ENCODE peak calls at places on chromosomes 1 and 21, in seven cellular contexts. One of them, this sample, is unnamed. For H3K4me1, the result is how much of the 10 kb centered on the place peaks cover.

GRCh38 chr1:217105432-217105831 is 382.2 kb upstream of the ESRRG start:
- DNase-seq in fibroblast of lung: no peak
- DNase-seq in effector memory CD4-positive, alpha-beta T cell: no peak
- DNase-seq in adrenal gland: no peak
- DNase-seq in pancreas: no peak
- DNase-seq in mesenchymal stem cell: no peak
- DNase-seq in CD8-positive, alpha-beta memory T cell: no peak
- DNase-seq in this sample: no peak

GRCh38 chr1:192904438-192904895 is 95.6 kb downstream of the RGS2 start:
- DNase-seq in mesenchymal stem cell: peak
- DNase-seq in pancreas: no peak
- DNase-seq in effector memory CD4-positive, alpha-beta T cell: no peak
- DNase-seq in adrenal gland: peak
- DNase-seq in fibroblast of lung: peak
- DNase-seq in CD8-positive, alpha-beta memory T cell: no peak
- DNase-seq in this sample: no peak

GRCh38 chr1:4794020-4794780 is 139.8 kb downstream of the AJAP1 start:
- DNase-seq in fibroblast of lung: no peak
- DNase-seq in adrenal gland: no peak
- DNase-seq in pancreas: no peak
- DNase-seq in mesenchymal stem cell: no peak
- DNase-seq in CD8-positive, alpha-beta memory T cell: no peak
- DNase-seq in effector memory CD4-positive, alpha-beta T cell: no peak
- DNase-seq in this sample: no peak

GRCh38 chr1:201876148-201876547 is 12.6 kb upstream of the SHISA4 start:
- DNase-seq in mesenchymal stem cell: peak
- DNase-seq in pancreas: no peak
- DNase-seq in fibroblast of lung: no peak
- DNase-seq in effector memory CD4-positive, alpha-beta T cell: no peak
- DNase-seq in adrenal gland: no peak
- DNase-seq in CD8-positive, alpha-beta memory T cell: no peak
- DNase-seq in this sample: no peak

GRCh38 chr1:156993426-156994147 is 52.0 kb downstream of the ARHGEF11 start:
- DNase-seq in fibroblast of lung: no peak
- DNase-seq in mesenchymal stem cell: no peak
- DNase-seq in effector memory CD4-positive, alpha-beta T cell: no peak
- DNase-seq in adrenal gland: no peak
- DNase-seq in CD8-positive, alpha-beta memory T cell: no peak
- DNase-seq in pancreas: no peak
- DNase-seq in this sample: no peak

GRCh38 chr1:231354330-231355020 is 16.4 kb downstream of the SPRTN start:
- DNase-seq in CD8-positive, alpha-beta memory T cell: no peak
- DNase-seq in pancreas: no peak
- DNase-seq in mesenchymal stem cell: peak
- DNase-seq in fibroblast of lung: peak
- DNase-seq in adrenal gland: no peak
- DNase-seq in effector memory CD4-positive, alpha-beta T cell: no peak
- DNase-seq in this sample: no peak

GRCh38 chr1:119829636-119830035 is 18.4 kb upstream of the REG4 start:
- DNase-seq in CD8-positive, alpha-beta memory T cell: no peak
- DNase-seq in adrenal gland: no peak
- DNase-seq in fibroblast of lung: no peak
- DNase-seq in effector memory CD4-positive, alpha-beta T cell: no peak
- DNase-seq in mesenchymal stem cell: no peak
- DNase-seq in pancreas: no peak
- DNase-seq in this sample: no peak

GRCh38 chr1:224747578-224747977 is 131.5 kb downstream of the CNIH3 start:
- DNase-seq in mesenchymal stem cell: no peak
- DNase-seq in fibroblast of lung: peak
- DNase-seq in adrenal gland: no peak
- DNase-seq in effector memory CD4-positive, alpha-beta T cell: no peak
- DNase-seq in pancreas: no peak
- DNase-seq in CD8-positive, alpha-beta memory T cell: no peak
- DNase-seq in this sample: no peak

GRCh38 chr1:170670751-170671628 is 7.1 kb downstream of the PRRX1 start:
- DNase-seq in adrenal gland: peak
- DNase-seq in CD8-positive, alpha-beta memory T cell: no peak
- DNase-seq in mesenchymal stem cell: no peak
- DNase-seq in fibroblast of lung: no peak
- DNase-seq in pancreas: peak
- DNase-seq in effector memory CD4-positive, alpha-beta T cell: no peak
- DNase-seq in this sample: peak

GRCh38 chr21:23578027-23578426 is 2029.3 kb downstream of the MRPL39 start:
- DNase-seq in mesenchymal stem cell: no peak
- DNase-seq in effector memory CD4-positive, alpha-beta T cell: no peak
- DNase-seq in CD8-positive, alpha-beta memory T cell: no peak
- DNase-seq in fibroblast of lung: no peak
- DNase-seq in pancreas: no peak
- DNase-seq in adrenal gland: no peak
- DNase-seq in this sample: no peak

GRCh38 chr1:208179850-208180416 is 64.3 kb downstream of the PLXNA2 start:
- DNase-seq in fibroblast of lung: no peak
- DNase-seq in CD8-positive, alpha-beta memory T cell: no peak
- DNase-seq in pancreas: no peak
- DNase-seq in adrenal gland: no peak
- DNase-seq in mesenchymal stem cell: no peak
- DNase-seq in effector memory CD4-positive, alpha-beta T cell: no peak
- DNase-seq in this sample: no peak

GRCh38 chr1:84936116-84936810 is 43.3 kb upstream of the LPAR3 start:
- DNase-seq in pancreas: no peak
- DNase-seq in mesenchymal stem cell: peak
- DNase-seq in CD8-positive, alpha-beta memory T cell: peak
- DNase-seq in fibroblast of lung: peak
- DNase-seq in effector memory CD4-positive, alpha-beta T cell: no peak
- DNase-seq in adrenal gland: peak
- DNase-seq in this sample: no peak

GRCh38 chr1:53552981-53553733 is 94.0 kb downstream of the DMRTB1 start:
- DNase-seq in effector memory CD4-positive, alpha-beta T cell: no peak
- DNase-seq in CD8-positive, alpha-beta memory T cell: peak
- DNase-seq in fibroblast of lung: peak
- DNase-seq in adrenal gland: no peak
- DNase-seq in pancreas: peak
- DNase-seq in mesenchymal stem cell: no peak
- DNase-seq in this sample: peak

GRCh38 chr1:175742790-175743459 is 470 bp downstream of the TNR start:
- DNase-seq in pancreas: no peak
- DNase-seq in CD8-positive, alpha-beta memory T cell: no peak
- DNase-seq in fibroblast of lung: peak
- DNase-seq in effector memory CD4-positive, alpha-beta T cell: no peak
- DNase-seq in mesenchymal stem cell: peak
- DNase-seq in adrenal gland: no peak
- DNase-seq in this sample: no peak

GRCh38 chr1:147897030-147897756 is 5.4 kb upstream of the GJA8 start:
- DNase-seq in mesenchymal stem cell: no peak
- DNase-seq in pancreas: no peak
- DNase-seq in effector memory CD4-positive, alpha-beta T cell: no peak
- DNase-seq in fibroblast of lung: no peak
- DNase-seq in CD8-positive, alpha-beta memory T cell: no peak
- DNase-seq in adrenal gland: peak
- DNase-seq in this sample: no peak

GRCh38 chr1:221431068-221431651 is 310.7 kb downstream of the DUSP10 start:
- DNase-seq in mesenchymal stem cell: peak
- DNase-seq in effector memory CD4-positive, alpha-beta T cell: no peak
- DNase-seq in CD8-positive, alpha-beta memory T cell: no peak
- DNase-seq in adrenal gland: no peak
- DNase-seq in pancreas: no peak
- DNase-seq in fibroblast of lung: peak
- DNase-seq in this sample: no peak

GRCh38 chr1:7783178-7783711 is 846 bp upstream of the PER3 start:
- DNase-seq in pancreas: peak
- DNase-seq in mesenchymal stem cell: peak
- DNase-seq in effector memory CD4-positive, alpha-beta T cell: no peak
- DNase-seq in CD8-positive, alpha-beta memory T cell: no peak
- DNase-seq in fibroblast of lung: peak
- DNase-seq in adrenal gland: peak
- DNase-seq in this sample: peak

GRCh38 chr1:162632743-162633326 is 571 bp downstream of the DDR2 start:
- DNase-seq in adrenal gland: peak
- DNase-seq in CD8-positive, alpha-beta memory T cell: no peak
- DNase-seq in effector memory CD4-positive, alpha-beta T cell: no peak
- DNase-seq in mesenchymal stem cell: peak
- DNase-seq in fibroblast of lung: peak
- DNase-seq in pancreas: no peak
- DNase-seq in this sample: no peak

GRCh38 chr1:65514083-65514482 is 93.6 kb downstream of the LEPR start:
- DNase-seq in fibroblast of lung: no peak
- DNase-seq in mesenchymal stem cell: no peak
- DNase-seq in effector memory CD4-positive, alpha-beta T cell: no peak
- DNase-seq in adrenal gland: no peak
- DNase-seq in CD8-positive, alpha-beta memory T cell: no peak
- DNase-seq in pancreas: no peak
- DNase-seq in this sample: no peak

GRCh38 chr1:61337981-61338848 is 255.9 kb downstream of the NFIA start:
- DNase-seq in mesenchymal stem cell: peak
- DNase-seq in pancreas: peak
- DNase-seq in effector memory CD4-positive, alpha-beta T cell: no peak
- DNase-seq in CD8-positive, alpha-beta memory T cell: no peak
- DNase-seq in adrenal gland: peak
- DNase-seq in fibroblast of lung: peak
- DNase-seq in this sample: peak

GRCh38 chr1:38719880-38720279 is 139.7 kb downstream of the RRAGC start:
- DNase-seq in pancreas: no peak
- DNase-seq in CD8-positive, alpha-beta memory T cell: no peak
- DNase-seq in adrenal gland: no peak
- DNase-seq in effector memory CD4-positive, alpha-beta T cell: no peak
- DNase-seq in fibroblast of lung: no peak
- DNase-seq in mesenchymal stem cell: no peak
- DNase-seq in this sample: no peak

GRCh38 chr21:45542667-45543370 is 579 bp upstream of the SLC19A1 start:
- DNase-seq in mesenchymal stem cell: no peak
- DNase-seq in fibroblast of lung: no peak
- DNase-seq in pancreas: peak
- DNase-seq in adrenal gland: peak
- DNase-seq in CD8-positive, alpha-beta memory T cell: no peak
- DNase-seq in effector memory CD4-positive, alpha-beta T cell: no peak
- DNase-seq in this sample: peak
- H3K4me3 ChIP-seq in mesenchymal stem cell: peak
- H3K4me3 ChIP-seq in fibroblast of lung: no peak
- H3K4me3 ChIP-seq in pancreas: peak
- H3K4me3 ChIP-seq in adrenal gland: peak
- H3K4me3 ChIP-seq in CD8-positive, alpha-beta memory T cell: no peak
- H3K4me3 ChIP-seq in effector memory CD4-positive, alpha-beta T cell: peak
- H3K4me3 ChIP-seq in this sample: peak

DNA sequence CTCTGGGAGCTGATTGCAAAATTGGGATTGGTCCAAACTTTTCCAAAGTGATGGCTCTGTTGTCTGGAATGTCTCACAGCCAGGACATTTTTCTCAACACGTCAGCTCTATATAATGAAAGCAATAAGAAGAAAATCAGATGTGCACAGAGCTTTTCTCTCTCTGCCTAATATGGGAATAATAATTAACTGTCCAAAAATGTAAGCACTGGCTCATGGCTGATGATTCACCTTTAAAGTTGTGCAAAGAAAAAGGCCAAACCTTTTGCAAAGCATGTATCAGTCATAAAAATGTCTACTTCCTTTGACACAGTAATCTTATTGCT is 30.4 kb downstream of the ZNF281 start:
- DNase-seq in adrenal gland: no peak
- DNase-seq in fibroblast of lung: peak
- DNase-seq in pancreas: no peak
- DNase-seq in CD8-positive, alpha-beta memory T cell: no peak
- DNase-seq in mesenchymal stem cell: peak
- DNase-seq in effector memory CD4-positive, alpha-beta T cell: no peak
- DNase-seq in this sample: no peak
- H3K4me1 ChIP-seq in adrenal gland: under half
- H3K4me1 ChIP-seq in fibroblast of lung: under half
- H3K4me1 ChIP-seq in pancreas: under half
- H3K4me1 ChIP-seq in CD8-positive, alpha-beta memory T cell: under half
- H3K4me1 ChIP-seq in mesenchymal stem cell: under half
- H3K4me1 ChIP-seq in effector memory CD4-positive, alpha-beta T cell: under half
- H3K4me1 ChIP-seq in this sample: under half

GRCh38 chr1:108816049-108816882 is 40.6 kb downstream of the AKNAD1 start:
- DNase-seq in fibroblast of lung: peak
- DNase-seq in adrenal gland: peak
- DNase-seq in pancreas: peak
- DNase-seq in CD8-positive, alpha-beta memory T cell: no peak
- DNase-seq in mesenchymal stem cell: peak
- DNase-seq in effector memory CD4-positive, alpha-beta T cell: no peak
- DNase-seq in this sample: peak
- H3K27ac ChIP-seq in fibroblast of lung: peak
- H3K27ac ChIP-seq in adrenal gland: peak
- H3K27ac ChIP-seq in pancreas: peak
- H3K27ac ChIP-seq in CD8-positive, alpha-beta memory T cell: no peak
- H3K27ac ChIP-seq in mesenchymal stem cell: peak
- H3K27ac ChIP-seq in effector memory CD4-positive, alpha-beta T cell: no peak
- H3K27ac ChIP-seq in this sample: peak

DNA sequence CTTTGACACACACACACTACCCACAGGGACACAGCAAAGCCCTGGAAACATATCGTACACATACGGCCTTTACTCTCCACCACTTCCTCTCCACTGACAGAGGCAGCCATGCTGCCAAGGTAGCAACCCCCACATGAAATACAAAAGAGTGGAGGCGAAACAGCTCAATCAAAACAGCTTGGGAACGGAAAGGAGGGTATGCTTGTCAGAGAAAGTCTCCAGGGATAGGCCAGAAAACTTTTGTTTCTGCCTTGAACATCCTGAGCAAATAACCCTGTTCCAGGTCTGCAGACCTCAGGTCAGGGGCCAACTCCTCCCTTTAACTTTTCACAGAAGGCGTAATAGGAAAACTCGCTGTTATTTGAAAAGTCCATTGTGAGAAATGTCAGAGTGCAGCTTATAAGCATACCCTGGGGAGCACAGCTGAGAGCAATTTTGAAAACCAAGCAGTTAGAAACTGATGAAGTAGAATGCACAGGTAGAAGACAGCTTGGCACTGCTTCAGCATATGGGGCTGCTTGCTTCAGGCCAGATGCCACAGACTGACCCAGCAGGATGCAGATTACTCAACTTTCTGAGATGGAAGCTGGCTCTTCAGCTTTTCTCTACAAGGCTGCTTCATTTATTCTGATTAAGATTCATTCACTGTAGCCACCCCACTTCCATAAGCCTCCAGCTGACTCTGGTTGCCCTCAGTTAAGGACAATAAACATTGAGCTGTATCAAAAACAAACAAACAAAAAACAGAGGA is 18.0 kb downstream of the KIAA0319L start:
- DNase-seq in pancreas: no peak
- DNase-seq in adrenal gland: no peak
- DNase-seq in CD8-positive, alpha-beta memory T cell: peak
- DNase-seq in mesenchymal stem cell: no peak
- DNase-seq in effector memory CD4-positive, alpha-beta T cell: peak
- DNase-seq in fibroblast of lung: peak
- DNase-seq in this sample: no peak
- H3K4me3 ChIP-seq in pancreas: no peak
- H3K4me3 ChIP-seq in adrenal gland: no peak
- H3K4me3 ChIP-seq in CD8-positive, alpha-beta memory T cell: peak
- H3K4me3 ChIP-seq in mesenchymal stem cell: peak
- H3K4me3 ChIP-seq in effector memory CD4-positive, alpha-beta T cell: no peak
- H3K4me3 ChIP-seq in fibroblast of lung: no peak
- H3K4me3 ChIP-seq in this sample: no peak

GRCh38 chr1:243923292-243924171 is 73.5 kb upstream of the AKT3 start:
- DNase-seq in CD8-positive, alpha-beta memory T cell: no peak
- DNase-seq in pancreas: no peak
- DNase-seq in mesenchymal stem cell: no peak
- DNase-seq in fibroblast of lung: no peak
- DNase-seq in adrenal gland: no peak
- DNase-seq in effector memory CD4-positive, alpha-beta T cell: no peak
- DNase-seq in this sample: no peak
- H3K4me1 ChIP-seq in CD8-positive, alpha-beta memory T cell: under half
- H3K4me1 ChIP-seq in pancreas: under half
- H3K4me1 ChIP-seq in mesenchymal stem cell: under half
- H3K4me1 ChIP-seq in fibroblast of lung: under half
- H3K4me1 ChIP-seq in adrenal gland: under half
- H3K4me1 ChIP-seq in effector memory CD4-positive, alpha-beta T cell: under half
- H3K4me1 ChIP-seq in this sample: under half

GRCh38 chr21:25298512-25299491 is 308.5 kb downstream of the MRPL39 start:
- DNase-seq in fibroblast of lung: peak
- DNase-seq in adrenal gland: no peak
- DNase-seq in mesenchymal stem cell: no peak
- DNase-seq in CD8-positive, alpha-beta memory T cell: no peak
- DNase-seq in effector memory CD4-positive, alpha-beta T cell: no peak
- DNase-seq in pancreas: no peak
- DNase-seq in this sample: no peak
- H3K27ac ChIP-seq in fibroblast of lung: no peak
- H3K27ac ChIP-seq in adrenal gland: no peak
- H3K27ac ChIP-seq in mesenchymal stem cell: no peak
- H3K27ac ChIP-seq in CD8-positive, alpha-beta memory T cell: no peak
- H3K27ac ChIP-seq in effector memory CD4-positive, alpha-beta T cell: no peak
- H3K27ac ChIP-seq in pancreas: no peak
- H3K27ac ChIP-seq in this sample: peak

This sample was measured in lower lobe of right lung.